ENCODE peak calls at places on chromosome 22, in ten cellular contexts. One of them, this sample, is unnamed.

GRCh38 chr22:22462813-22463567 is 45.6 kb downstream of the ZNF280B start:
- DNase-seq in bronchial epithelial cell: no peak
- DNase-seq in renal cortical epithelial cell: no peak
- DNase-seq in A549: peak
- DNase-seq in stimulated activated CD4-positive, alpha-beta T cell treated with anti-CD3 and anti-CD28 coated beads, Interleukin-15, amount 100 ng/mL, for 1 hour: no peak
- DNase-seq in right lobe of liver: no peak
- DNase-seq in globus pallidus: no peak
- DNase-seq in COLO829: no peak
- DNase-seq in NCI-H1105: peak
- DNase-seq in DND-41: no peak
- DNase-seq in this sample: peak

GRCh38 chr22:31556627-31557203 is 60.4 kb downstream of the SFI1 start:
- DNase-seq in bronchial epithelial cell: peak
- DNase-seq in renal cortical epithelial cell: peak
- DNase-seq in A549: peak
- DNase-seq in stimulated activated CD4-positive, alpha-beta T cell treated with anti-CD3 and anti-CD28 coated beads, Interleukin-15, amount 100 ng/mL, for 1 hour: no peak
- DNase-seq in right lobe of liver: no peak
- DNase-seq in globus pallidus: peak
- DNase-seq in COLO829: peak
- DNase-seq in NCI-H1105: no peak
- DNase-seq in DND-41: no peak
- DNase-seq in this sample: peak

GRCh38 chr22:37421468-37421877 is 5.8 kb downstream of the ELFN2 start:
- DNase-seq in bronchial epithelial cell: no peak
- DNase-seq in renal cortical epithelial cell: no peak
- DNase-seq in A549: no peak
- DNase-seq in stimulated activated CD4-positive, alpha-beta T cell treated with anti-CD3 and anti-CD28 coated beads, Interleukin-15, amount 100 ng/mL, for 1 hour: no peak
- DNase-seq in right lobe of liver: no peak
- DNase-seq in globus pallidus: no peak
- DNase-seq in COLO829: no peak
- DNase-seq in NCI-H1105: no peak
- DNase-seq in DND-41: no peak
- DNase-seq in this sample: no peak

GRCh38 chr22:31870890-31871289 is 73.4 kb upstream of the YWHAH start:
- DNase-seq in bronchial epithelial cell: peak
- DNase-seq in renal cortical epithelial cell: peak
- DNase-seq in A549: peak
- DNase-seq in stimulated activated CD4-positive, alpha-beta T cell treated with anti-CD3 and anti-CD28 coated beads, Interleukin-15, amount 100 ng/mL, for 1 hour: no peak
- DNase-seq in right lobe of liver: no peak
- DNase-seq in globus pallidus: peak
- DNase-seq in COLO829: no peak
- DNase-seq in NCI-H1105: no peak
- DNase-seq in DND-41: no peak
- DNase-seq in this sample: peak

GRCh38 chr22:38404419-38404818 is 50.6 kb downstream of the KCNJ4 start:
- DNase-seq in bronchial epithelial cell: no peak
- DNase-seq in renal cortical epithelial cell: no peak
- DNase-seq in A549: no peak
- DNase-seq in stimulated activated CD4-positive, alpha-beta T cell treated with anti-CD3 and anti-CD28 coated beads, Interleukin-15, amount 100 ng/mL, for 1 hour: no peak
- DNase-seq in right lobe of liver: no peak
- DNase-seq in globus pallidus: no peak
- DNase-seq in COLO829: no peak
- DNase-seq in NCI-H1105: no peak
- DNase-seq in DND-41: no peak
- DNase-seq in this sample: no peak

GRCh38 chr22:49010086-49010863 is 817.4 kb downstream of the BRD1 start:
- DNase-seq in bronchial epithelial cell: no peak
- DNase-seq in renal cortical epithelial cell: no peak
- DNase-seq in A549: no peak
- DNase-seq in stimulated activated CD4-positive, alpha-beta T cell treated with anti-CD3 and anti-CD28 coated beads, Interleukin-15, amount 100 ng/mL, for 1 hour: no peak
- DNase-seq in right lobe of liver: peak
- DNase-seq in globus pallidus: no peak
- DNase-seq in COLO829: no peak
- DNase-seq in NCI-H1105: no peak
- DNase-seq in DND-41: no peak
- DNase-seq in this sample: no peak

GRCh38 chr22:27628891-27629631 is 172.5 kb downstream of the MN1 start:
- DNase-seq in bronchial epithelial cell: peak
- DNase-seq in renal cortical epithelial cell: no peak
- DNase-seq in A549: no peak
- DNase-seq in stimulated activated CD4-positive, alpha-beta T cell treated with anti-CD3 and anti-CD28 coated beads, Interleukin-15, amount 100 ng/mL, for 1 hour: no peak
- DNase-seq in right lobe of liver: no peak
- DNase-seq in globus pallidus: no peak
- DNase-seq in COLO829: no peak
- DNase-seq in NCI-H1105: no peak
- DNase-seq in DND-41: no peak
- DNase-seq in this sample: no peak

GRCh38 chr22:48840112-48840949 is 987.3 kb downstream of the BRD1 start:
- DNase-seq in bronchial epithelial cell: no peak
- DNase-seq in renal cortical epithelial cell: no peak
- DNase-seq in A549: no peak
- DNase-seq in stimulated activated CD4-positive, alpha-beta T cell treated with anti-CD3 and anti-CD28 coated beads, Interleukin-15, amount 100 ng/mL, for 1 hour: no peak
- DNase-seq in right lobe of liver: no peak
- DNase-seq in globus pallidus: no peak
- DNase-seq in COLO829: no peak
- DNase-seq in NCI-H1105: no peak
- DNase-seq in DND-41: no peak
- DNase-seq in this sample: no peak

GRCh38 chr22:17807086-17807485 is 32.8 kb upstream of the BID start:
- DNase-seq in bronchial epithelial cell: no peak
- DNase-seq in renal cortical epithelial cell: no peak
- DNase-seq in A549: no peak
- DNase-seq in stimulated activated CD4-positive, alpha-beta T cell treated with anti-CD3 and anti-CD28 coated beads, Interleukin-15, amount 100 ng/mL, for 1 hour: no peak
- DNase-seq in right lobe of liver: no peak
- DNase-seq in globus pallidus: no peak
- DNase-seq in COLO829: no peak
- DNase-seq in NCI-H1105: no peak
- DNase-seq in DND-41: no peak
- DNase-seq in this sample: no peak

GRCh38 chr22:49937758-49938564 is 19.5 kb downstream of the CRELD2 start:
- DNase-seq in bronchial epithelial cell: no peak
- DNase-seq in renal cortical epithelial cell: no peak
- DNase-seq in A549: no peak
- DNase-seq in stimulated activated CD4-positive, alpha-beta T cell treated with anti-CD3 and anti-CD28 coated beads, Interleukin-15, amount 100 ng/mL, for 1 hour: no peak
- DNase-seq in right lobe of liver: no peak
- DNase-seq in globus pallidus: peak
- DNase-seq in COLO829: peak
- DNase-seq in NCI-H1105: no peak
- DNase-seq in DND-41: no peak
- DNase-seq in this sample: peak

GRCh38 chr22:48705917-48706605 is 1121.6 kb downstream of the BRD1 start:
- DNase-seq in bronchial epithelial cell: no peak
- DNase-seq in renal cortical epithelial cell: no peak
- DNase-seq in A549: no peak
- DNase-seq in stimulated activated CD4-positive, alpha-beta T cell treated with anti-CD3 and anti-CD28 coated beads, Interleukin-15, amount 100 ng/mL, for 1 hour: no peak
- DNase-seq in right lobe of liver: no peak
- DNase-seq in globus pallidus: no peak
- DNase-seq in COLO829: no peak
- DNase-seq in NCI-H1105: no peak
- DNase-seq in DND-41: no peak
- DNase-seq in this sample: no peak

GRCh38 chr22:25212337-25212736 is 7.1 kb upstream of the CRYBB2 start:
- DNase-seq in bronchial epithelial cell: no peak
- DNase-seq in renal cortical epithelial cell: no peak
- DNase-seq in A549: no peak
- DNase-seq in stimulated activated CD4-positive, alpha-beta T cell treated with anti-CD3 and anti-CD28 coated beads, Interleukin-15, amount 100 ng/mL, for 1 hour: no peak
- DNase-seq in right lobe of liver: no peak
- DNase-seq in globus pallidus: no peak
- DNase-seq in COLO829: no peak
- DNase-seq in NCI-H1105: no peak
- DNase-seq in DND-41: no peak
- DNase-seq in this sample: no peak

GRCh38 chr22:47371263-47372090 is 609.0 kb downstream of the TBC1D22A start:
- DNase-seq in bronchial epithelial cell: no peak
- DNase-seq in renal cortical epithelial cell: no peak
- DNase-seq in A549: no peak
- DNase-seq in stimulated activated CD4-positive, alpha-beta T cell treated with anti-CD3 and anti-CD28 coated beads, Interleukin-15, amount 100 ng/mL, for 1 hour: no peak
- DNase-seq in right lobe of liver: peak
- DNase-seq in globus pallidus: no peak
- DNase-seq in COLO829: no peak
- DNase-seq in NCI-H1105: no peak
- DNase-seq in DND-41: no peak
- DNase-seq in this sample: no peak

GRCh38 chr22:18154821-18155390 is 4.9 kb downstream of the USP18 start:
- DNase-seq in bronchial epithelial cell: no peak
- DNase-seq in renal cortical epithelial cell: no peak
- DNase-seq in A549: no peak
- DNase-seq in stimulated activated CD4-positive, alpha-beta T cell treated with anti-CD3 and anti-CD28 coated beads, Interleukin-15, amount 100 ng/mL, for 1 hour: no peak
- DNase-seq in right lobe of liver: no peak
- DNase-seq in globus pallidus: no peak
- DNase-seq in COLO829: no peak
- DNase-seq in NCI-H1105: no peak
- DNase-seq in DND-41: no peak
- DNase-seq in this sample: no peak

GRCh38 chr22:21968452-21969129 is 14.0 kb downstream of the TOP3B start:
- DNase-seq in bronchial epithelial cell: no peak
- DNase-seq in renal cortical epithelial cell: no peak
- DNase-seq in A549: no peak
- DNase-seq in stimulated activated CD4-positive, alpha-beta T cell treated with anti-CD3 and anti-CD28 coated beads, Interleukin-15, amount 100 ng/mL, for 1 hour: no peak
- DNase-seq in right lobe of liver: no peak
- DNase-seq in globus pallidus: no peak
- DNase-seq in COLO829: no peak
- DNase-seq in NCI-H1105: no peak
- DNase-seq in DND-41: no peak
- DNase-seq in this sample: no peak

GRCh38 chr22:42919199-42919598 is 62.1 kb upstream of the ARFGAP3 start:
- DNase-seq in bronchial epithelial cell: no peak
- DNase-seq in renal cortical epithelial cell: peak
- DNase-seq in A549: peak
- DNase-seq in stimulated activated CD4-positive, alpha-beta T cell treated with anti-CD3 and anti-CD28 coated beads, Interleukin-15, amount 100 ng/mL, for 1 hour: no peak
- DNase-seq in right lobe of liver: no peak
- DNase-seq in globus pallidus: no peak
- DNase-seq in COLO829: no peak
- DNase-seq in NCI-H1105: no peak
- DNase-seq in DND-41: no peak
- DNase-seq in this sample: no peak

GRCh38 chr22:42959472-42960145 is 55.3 kb downstream of the PACSIN2 start:
- DNase-seq in bronchial epithelial cell: peak
- DNase-seq in renal cortical epithelial cell: peak
- DNase-seq in A549: peak
- DNase-seq in stimulated activated CD4-positive, alpha-beta T cell treated with anti-CD3 and anti-CD28 coated beads, Interleukin-15, amount 100 ng/mL, for 1 hour: no peak
- DNase-seq in right lobe of liver: peak
- DNase-seq in globus pallidus: no peak
- DNase-seq in COLO829: peak
- DNase-seq in NCI-H1105: no peak
- DNase-seq in DND-41: no peak
- DNase-seq in this sample: peak

This sample was measured in SK-MEL-5.